ENCODE peak calls at places on chromosomes 2 and 18, in six cellular contexts. R, Z, K, U, V and J are unnamed samples.
A peak's percentile ranks its signal among the peaks of the same experiment; 100 is the strongest.

GRCh38 chr18:42268186-42268725 is 313.2 kb downstream of the PIK3C3 start:
- DNase-seq in U (no peak), V (no peak), Z (no peak), K (no peak), R (no peak), J (no peak)

GRCh38 chr18:4544131-4544530 is 89.0 kb upstream of the DLGAP1 start:
- DNase-seq in U (no peak), Z (peak; percentile 66), R (no peak), K (no peak), V (peak; percentile 4), J (no peak)

GRCh38 chr2:10550206-10551001 is 102.3 kb upstream of the ODC1 start:
- DNase-seq in Z (no peak), V (no peak), K (no peak), R (no peak), U (no peak), J (no peak)

GRCh38 chr2:231191896-231192872 is 6.2 kb upstream of the ARMC9 start:
- DNase-seq in Z (peak; percentile 40), K (no peak), V (peak; percentile 60), U (peak; percentile 91), R (no peak), J (peak; percentile 51)

GRCh38 chr2:237732790-237733349 is 65.7 kb upstream of the RBM44 start:
- DNase-seq in R (no peak), K (no peak), U (no peak), Z (no peak), V (no peak), J (no peak)

GRCh38 chr2:73716518-73717250 is 20.5 kb downstream of the TPRKB start:
- DNase-seq in V (peak; percentile 25), K (no peak), Z (no peak), U (peak; percentile 86), R (no peak), J (no peak)

GRCh38 chr2:79260848-79261247 is 101.3 kb upstream of the REG3A start:
- DNase-seq in U (no peak), R (no peak), K (no peak), V (no peak), Z (no peak), J (no peak)

GRCh38 chr2:45610281-45611019 is 617 bp downstream of the SRBD1 start:
- DNase-seq in R (peak; percentile 73), Z (peak; percentile 87), U (peak; percentile 75), K (peak; percentile 48), V (peak; percentile 82), J (no peak)

GRCh38 chr2:15385184-15385583 is 175.9 kb downstream of the NBAS start:
- DNase-seq in V (no peak), R (no peak), U (no peak), Z (no peak), K (no peak), J (no peak)

GRCh38 chr18:33022370-33022769 is 249.5 kb upstream of the KLHL14 start:
- DNase-seq in R (no peak), K (no peak), V (no peak), U (no peak), Z (peak; percentile 4), J (no peak)

GRCh38 chr18:74665905-74666304 is 68.2 kb downstream of the ZNF407 start:
- DNase-seq in R (no peak), V (no peak), U (no peak), K (no peak), Z (no peak), J (no peak)

GRCh38 chr2:70678576-70679143 is 89.3 kb downstream of the ADD2 start:
- DNase-seq in Z (no peak), K (no peak), V (no peak), R (peak; percentile 67), U (no peak), J (no peak)

GRCh38 chr2:239917128-239917956 is 107.8 kb downstream of the NDUFA10 start:
- DNase-seq in U (no peak), R (no peak), K (peak; percentile 16), V (peak; percentile 53), Z (no peak), J (no peak)

GRCh38 chr2:33107690-33108482 is 161.1 kb downstream of the LTBP1 start:
- DNase-seq in Z (no peak), K (no peak), R (no peak), U (no peak), V (no peak), J (no peak)

GRCh38 chr2:109396338-109397180 is 217.2 kb downstream of the SEPTIN10 start:
- DNase-seq in V (no peak), U (peak; percentile 29), K (no peak), R (no peak), Z (no peak), J (no peak)

GRCh38 chr18:49677762-49678398 is 116.0 kb downstream of the LIPG start:
- DNase-seq in V (no peak), Z (no peak), U (no peak), R (no peak), K (no peak), J (no peak)

GRCh38 chr18:5521000-5521399 is 22.8 kb downstream of the EPB41L3 start:
- DNase-seq in Z (no peak), U (no peak), K (no peak), V (no peak), R (no peak), J (no peak)

GRCh38 chr2:224520064-224520463 is 65.1 kb downstream of the CUL3 start:
- DNase-seq in V (peak; percentile 17), K (no peak), U (peak; percentile 78), Z (no peak), R (no peak), J (no peak)

GRCh38 chr18:31612124-31612523 is 20.4 kb downstream of the TTR start:
- DNase-seq in R (no peak), Z (no peak), V (no peak), K (no peak), U (no peak), J (no peak)

GRCh38 chr2:23200056-23200455 is 184.9 kb upstream of the KLHL29 start:
- DNase-seq in V (no peak), U (no peak), Z (no peak), R (no peak), K (no peak), J (no peak)

GRCh38 chr2:185179783-185180182 is 558.8 kb upstream of the FSIP2 start:
- DNase-seq in K (no peak), U (no peak), R (no peak), Z (no peak), V (no peak), J (no peak)

GRCh38 chr2:74399785-74400184 is 19.7 kb upstream of the DCTN1 start:
- DNase-seq in U (peak; percentile 60), V (peak; percentile 56), R (no peak), K (peak; percentile 51), Z (peak; percentile 44), J (no peak)

GRCh38 chr2:193561054-193561453 is 1366.3 kb upstream of the TMEFF2 start:
- DNase-seq in K (no peak), R (no peak), Z (no peak), V (no peak), U (peak; percentile 14), J (no peak)

DNA sequence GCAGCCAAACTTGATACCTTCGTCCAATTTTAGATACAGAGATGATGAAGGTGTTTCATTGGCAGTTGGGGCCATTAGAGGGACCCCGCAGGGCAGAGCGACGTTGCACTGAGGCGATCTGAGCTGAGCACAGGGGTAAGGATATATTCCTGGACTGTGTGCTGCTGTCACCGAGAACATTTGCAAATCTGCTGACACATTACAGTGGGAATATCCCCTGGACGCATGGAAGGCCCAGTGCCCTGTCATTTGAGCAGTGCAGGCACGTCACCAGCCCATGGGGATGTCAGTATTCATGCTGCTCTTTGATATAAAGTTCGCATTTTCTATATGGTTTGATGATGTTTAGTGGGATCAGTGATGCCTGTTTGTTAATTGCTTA is 10.4 kb upstream of the MMADHC start:
- DNase-seq in K (no peak), V (peak; percentile 18), U (peak; percentile 38), Z (no peak), R (no peak), J (peak; percentile 42)
- H3K4me3 ChIP-seq in K (peak overlapping the region; percentile 3), V (peak overlapping the region; percentile 17), U (peak overlapping the region; percentile 26), Z (no peak overlapping the region), R (peak overlapping the region; percentile 23), J (peak overlapping the region; percentile 51)

DNA sequence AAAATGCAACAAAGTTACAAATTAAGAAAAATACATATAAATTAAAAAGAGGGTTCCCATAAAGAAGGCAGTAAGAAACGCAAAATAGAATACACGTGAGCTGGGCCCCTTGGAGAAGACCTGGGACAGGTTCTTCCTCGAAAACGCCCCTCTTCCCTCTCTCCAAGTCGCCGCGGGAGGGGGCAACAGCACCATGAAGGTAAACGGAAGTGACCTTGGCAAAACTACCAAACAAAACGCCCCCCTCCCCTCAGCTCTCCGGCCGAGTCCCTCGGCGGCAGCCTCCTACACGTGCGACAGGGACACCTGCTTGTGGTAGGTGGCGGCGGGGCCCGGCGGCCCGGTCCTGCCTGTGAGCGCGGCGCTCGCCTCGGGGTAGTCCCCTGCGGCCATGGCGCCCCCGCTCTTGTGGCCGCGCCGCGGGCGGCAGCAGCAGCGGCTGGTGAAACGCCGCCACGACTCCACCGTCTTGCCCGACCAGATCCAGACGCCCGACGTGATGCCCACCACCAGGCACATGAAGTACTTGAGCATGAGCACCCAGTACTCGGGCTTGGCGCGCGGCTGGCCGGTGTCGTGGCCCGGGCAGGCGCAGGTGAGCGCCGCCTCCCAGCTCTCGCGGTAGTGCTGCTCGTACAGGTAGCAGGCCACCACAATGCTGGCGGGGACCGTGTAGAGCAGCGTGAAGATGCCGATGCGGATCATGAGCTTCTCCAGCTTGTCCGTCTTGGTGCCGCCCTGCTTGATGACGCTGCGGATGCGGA is 2.8 kb downstream of the FZD5 start:
- DNase-seq in R (peak; percentile 72), K (no peak), U (no peak), Z (no peak), V (no peak), J (no peak)
- H3K4me3 ChIP-seq in R (peak overlapping the region; percentile 63), K (no peak overlapping the region), U (no peak overlapping the region), Z (no peak overlapping the region), V (no peak overlapping the region), J (no peak overlapping the region)

GRCh38 chr2:216109962-216110614 is 940 bp downstream of the XRCC5 start:
- DNase-seq in K (peak; percentile 16), V (peak; percentile 36), Z (peak; percentile 56), R (no peak), U (peak; percentile 69), J (no peak)

GRCh38 chr2:216108967-216109921 is at the start of gene XRCC5:
- DNase-seq in K (peak; percentile 92), U (peak; percentile 98), V (peak; percentile 98), Z (peak; percentile 98), R (peak; percentile 98), J (peak; percentile 90)

GRCh38 chr2:216111122-216111521 is 2.0 kb downstream of the XRCC5 start:
- DNase-seq in Z (no peak), R (no peak), V (no peak), U (no peak), K (no peak), J (no peak)

GRCh38 chr2:216108310-216108966 is 710 bp upstream of the XRCC5 start:
- DNase-seq in U (no peak), V (no peak), R (no peak), Z (peak; percentile 41), K (no peak), J (no peak)

DNA sequence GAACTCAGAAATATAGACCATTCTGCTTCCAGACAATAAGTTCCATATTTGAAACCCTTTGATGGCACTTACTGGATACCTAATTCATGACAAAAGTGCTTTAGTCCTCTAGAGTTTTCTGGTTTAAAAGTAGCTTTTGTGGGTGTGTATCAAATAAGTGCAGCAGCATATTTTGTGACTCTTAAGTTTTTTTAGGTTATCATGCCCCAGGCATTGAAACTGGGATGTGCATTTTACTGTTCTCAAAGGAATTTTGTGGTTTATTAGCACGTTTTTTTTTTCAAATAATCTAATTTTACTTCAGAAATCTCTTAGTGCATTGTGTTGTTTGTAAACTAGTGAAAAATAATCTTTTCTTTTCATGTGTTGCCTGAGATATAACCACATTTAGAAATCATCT is 1.5 kb downstream of the XRCC5 start:
- DNase-seq in V (no peak), Z (no peak), R (no peak), K (no peak), U (no peak), J (no peak)
- H3K4me3 ChIP-seq in V (peak overlapping the region; percentile 75), Z (peak overlapping the region; percentile 72), R (peak overlapping the region; percentile 97), K (peak overlapping the region; percentile 88), U (peak overlapping the region; percentile 86), J (peak overlapping the region; percentile 97)

GRCh38 chr2:118153433-118153832 is 65.2 kb downstream of the INSIG2 start:
- DNase-seq in Z (no peak), V (no peak), R (no peak), K (no peak), U (no peak), J (no peak)
- H3K4me3 ChIP-seq in Z (no peak overlapping the region), V (no peak overlapping the region), R (no peak overlapping the region), K (no peak overlapping the region), U (no peak overlapping the region), J (no peak overlapping the region)